ENCODE peak calls at places on chromosomes 4 and X, in seven cellular contexts. B, E, X, G, K, D and R are unnamed samples.

GRCh38 chrX:63350551-63350950 is 581 bp downstream of the SPIN4 start:
- DNase-seq in B (no peak), E (no peak), X (peak), G (peak), K (peak), D (no peak), R (peak)

GRCh38 chrX:14243823-14244222 is 214.1 kb upstream of the GEMIN8 start:
- DNase-seq in B (no peak), E (no peak), X (peak), G (no peak), K (peak), D (peak), R (no peak)

GRCh38 chr4:4990857-4991540 is 28.3 kb downstream of the CYTL1 start:
- DNase-seq in B (no peak), E (peak), X (no peak), G (no peak), K (no peak), D (no peak), R (peak)

GRCh38 chr4:76723373-76723772 is 174.6 kb downstream of the SOWAHB start:
- DNase-seq in B (no peak), E (peak), X (no peak), G (no peak), K (no peak), D (no peak), R (no peak)

GRCh38 chr4:3708103-3708510 is 58.1 kb upstream of the ADRA2C start:
- DNase-seq in B (no peak), E (no peak), X (no peak), G (no peak), K (no peak), D (no peak), R (no peak)

GRCh38 chrX:34813618-34814017 is 129.0 kb upstream of the FAM47B start:
- DNase-seq in B (no peak), E (peak), X (no peak), G (no peak), K (no peak), D (no peak), R (no peak)

GRCh38 chr4:58600290-58600689 is 1490.1 kb upstream of the IGFBP7 start:
- DNase-seq in B (no peak), E (no peak), X (peak), G (no peak), K (no peak), D (peak), R (no peak)

GRCh38 chr4:88613417-88613875 is 21.2 kb downstream of the HERC3 start:
- DNase-seq in B (no peak), E (no peak), X (no peak), G (no peak), K (no peak), D (no peak), R (no peak)

GRCh38 chrX:68185161-68185560 is 248.1 kb downstream of the OPHN1 start:
- DNase-seq in B (no peak), E (no peak), X (no peak), G (no peak), K (no peak), D (no peak), R (no peak)

GRCh38 chrX:1244164-1245076 is 24.2 kb upstream of the CSF2RA start:
- DNase-seq in B (peak), E (no peak), X (peak), G (peak), K (peak), D (no peak), R (no peak)

GRCh38 chr4:11483076-11483475 is 54.4 kb upstream of the HS3ST1 start:
- DNase-seq in B (no peak), E (no peak), X (no peak), G (no peak), K (no peak), D (no peak), R (peak)

GRCh38 chrX:28552322-28552721 is 34.9 kb upstream of the IL1RAPL1 start:
- DNase-seq in B (no peak), E (peak), X (no peak), G (no peak), K (no peak), D (no peak), R (no peak)

GRCh38 chr4:114043116-114043515 is 63.7 kb upstream of the ARSJ start:
- DNase-seq in B (no peak), E (peak), X (no peak), G (no peak), K (no peak), D (no peak), R (no peak)

GRCh38 chr4:57071340-57071739 is 38.8 kb downstream of the IGFBP7 start:
- DNase-seq in B (no peak), E (peak), X (no peak), G (no peak), K (no peak), D (no peak), R (peak)

GRCh38 chr4:7289619-7290018 is 97.3 kb downstream of the SORCS2 start:
- DNase-seq in B (no peak), E (no peak), X (no peak), G (no peak), K (no peak), D (no peak), R (no peak)

GRCh38 chrX:5646818-5647217 is 581.8 kb downstream of the NLGN4X start:
- DNase-seq in B (no peak), E (no peak), X (no peak), G (no peak), K (no peak), D (no peak), R (no peak)

DNA sequence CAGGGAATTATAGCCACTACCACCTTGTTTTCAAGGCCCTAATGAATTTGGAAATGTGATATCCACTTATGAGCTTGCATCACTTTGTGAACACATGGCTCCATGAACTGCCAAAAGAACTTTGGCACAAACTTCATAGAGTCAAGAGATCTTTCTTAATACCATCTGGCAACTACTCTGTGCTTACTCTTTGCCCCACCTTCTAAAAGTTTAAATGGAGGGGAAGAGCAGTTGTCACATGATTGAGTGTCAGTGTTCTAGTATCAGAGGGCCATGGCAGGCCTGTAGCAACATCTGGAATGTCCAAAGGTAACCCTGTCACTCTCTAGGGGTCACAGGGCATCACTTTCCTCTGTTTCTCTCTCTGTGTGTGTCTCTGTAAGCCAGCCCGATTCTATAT is 2.6 kb upstream of the ADH1B start:
- DNase-seq in B (no peak), E (peak), X (no peak), G (no peak), K (no peak), D (no peak), R (no peak)
- H3K27ac ChIP-seq in B (no peak), E (peak), X (no peak), G (no peak), K (no peak), D (no peak), R (no peak)

GRCh38 chrX:152997337-152997736 is 3.4 kb upstream of the PNMA5 start:
- DNase-seq in B (no peak), E (no peak), X (no peak), G (no peak), K (no peak), D (no peak), R (no peak)
- H3K4ac ChIP-seq in B (no peak), E (no peak), X (no peak), G (no peak), K (no peak), D (no peak), R (no peak)

DNA sequence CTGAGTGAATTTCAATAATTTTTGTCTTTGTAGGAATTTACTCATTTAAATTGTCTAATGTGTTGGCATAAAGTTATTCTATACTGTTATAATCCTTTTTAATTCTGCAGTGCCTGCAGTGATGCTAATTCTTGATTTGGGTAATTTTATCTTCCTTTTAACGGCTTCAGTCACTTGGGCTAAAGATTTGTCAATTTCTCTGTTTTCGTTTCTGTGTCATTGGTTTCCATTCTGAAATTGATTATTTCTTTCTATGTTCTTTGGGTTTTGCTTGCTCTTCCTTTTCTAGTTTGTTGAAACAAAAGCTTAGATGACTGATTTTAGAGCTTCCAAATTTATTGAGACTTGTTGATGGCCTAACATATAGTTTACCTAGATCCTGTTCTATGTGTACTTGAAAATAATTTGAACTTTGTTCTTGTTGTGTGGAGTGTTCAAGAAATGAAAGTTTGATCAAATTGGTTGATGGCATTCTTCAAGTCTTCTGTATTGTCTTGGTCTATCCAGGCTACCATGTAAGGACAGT is 89.4 kb downstream of the TNIP2 start:
- DNase-seq in B (no peak), E (no peak), X (no peak), G (no peak), K (no peak), D (no peak), R (no peak)
- H3K27ac ChIP-seq in B (no peak), E (no peak), X (no peak), G (no peak), K (no peak), D (no peak), R (no peak)

DNA sequence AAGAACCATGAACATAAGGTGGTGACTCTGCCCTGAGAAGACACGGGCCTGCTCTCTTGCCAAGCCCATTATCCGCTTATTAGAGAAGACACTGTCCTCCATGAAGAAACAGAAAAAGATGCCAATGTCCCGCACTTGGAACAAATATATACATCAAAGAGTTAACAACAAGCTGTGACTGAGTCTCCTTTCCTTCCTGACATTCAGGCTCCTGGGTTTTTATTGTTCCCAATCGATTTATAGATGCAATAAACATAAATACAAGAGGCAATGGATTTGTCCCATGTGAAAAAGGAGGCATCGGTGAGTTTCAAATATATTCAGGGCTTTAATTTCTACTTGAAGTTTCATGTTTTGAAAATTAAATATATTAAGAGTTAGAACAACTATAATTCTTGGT is 169.2 kb upstream of the CPEB2 start:
- DNase-seq in B (no peak), E (no peak), X (no peak), G (no peak), K (no peak), D (no peak), R (no peak)
- H3K4ac ChIP-seq in B (no peak), E (no peak), X (no peak), G (no peak), K (no peak), D (no peak), R (no peak)

GRCh38 chr4:26022346-26022891 is 108.4 kb downstream of the SMIM20 start:
- DNase-seq in B (no peak), E (peak), X (no peak), G (no peak), K (no peak), D (no peak), R (peak)

GRCh38 chr4:26020896-26021295 is 106.9 kb downstream of the SMIM20 start:
- DNase-seq in B (no peak), E (peak), X (no peak), G (no peak), K (no peak), D (no peak), R (peak)

GRCh38 chr4:26020083-26020668 is 106.2 kb downstream of the SMIM20 start:
- DNase-seq in B (no peak), E (peak), X (no peak), G (no peak), K (no peak), D (no peak), R (peak)

GRCh38 chr4:26023191-26023972 is 109.4 kb downstream of the SMIM20 start:
- DNase-seq in B (no peak), E (no peak), X (no peak), G (no peak), K (no peak), D (no peak), R (peak)

DNA sequence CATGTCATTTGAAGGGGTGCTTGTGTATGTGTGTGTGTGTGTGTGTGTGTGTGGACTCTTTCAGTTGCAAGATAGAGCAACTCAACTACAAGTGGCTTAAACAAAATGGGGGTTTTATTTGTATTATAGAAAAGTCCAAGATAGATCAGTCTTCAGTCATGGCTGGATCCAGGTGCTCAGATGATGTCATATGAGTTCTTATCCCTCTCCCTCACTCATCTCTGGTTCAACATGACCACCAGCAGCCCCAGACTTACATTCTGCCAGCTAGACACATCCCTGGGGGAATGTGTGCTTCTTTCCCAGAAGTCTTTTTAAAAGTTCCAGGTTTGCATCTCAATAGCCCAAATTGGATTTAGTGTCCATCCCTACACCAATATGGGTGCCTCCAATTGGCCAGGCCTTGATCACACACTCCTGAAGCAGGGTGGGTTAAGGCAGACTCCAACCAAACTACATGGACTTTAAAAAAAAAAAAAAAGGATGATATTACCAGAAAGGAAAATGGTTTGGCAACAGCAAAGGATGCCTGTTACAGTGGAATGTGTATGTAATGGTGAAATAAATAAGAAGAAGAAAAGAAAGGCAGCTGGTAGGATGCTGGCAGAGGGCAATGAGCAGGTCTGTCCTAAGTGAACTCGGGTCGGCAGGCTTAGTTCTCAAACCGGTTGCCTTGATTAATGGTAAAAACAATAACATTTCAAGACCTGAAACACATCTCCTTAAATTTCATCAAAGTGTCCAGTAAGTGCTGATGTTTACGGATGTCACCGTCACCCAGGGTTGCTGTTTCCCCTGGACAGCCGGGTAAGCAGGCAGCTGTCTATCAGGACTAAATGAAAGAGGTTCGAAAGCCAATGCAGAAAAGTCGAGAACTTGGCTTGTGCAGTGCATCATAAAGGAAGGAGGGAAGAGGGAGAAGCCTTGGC is 107.7 kb downstream of the SMIM20 start:
- DNase-seq in B (no peak), E (no peak), X (no peak), G (no peak), K (no peak), D (no peak), R (no peak)
- H3K27ac ChIP-seq in B (no peak), E (no peak), X (no peak), G (no peak), K (no peak), D (no peak), R (no peak)

DNA sequence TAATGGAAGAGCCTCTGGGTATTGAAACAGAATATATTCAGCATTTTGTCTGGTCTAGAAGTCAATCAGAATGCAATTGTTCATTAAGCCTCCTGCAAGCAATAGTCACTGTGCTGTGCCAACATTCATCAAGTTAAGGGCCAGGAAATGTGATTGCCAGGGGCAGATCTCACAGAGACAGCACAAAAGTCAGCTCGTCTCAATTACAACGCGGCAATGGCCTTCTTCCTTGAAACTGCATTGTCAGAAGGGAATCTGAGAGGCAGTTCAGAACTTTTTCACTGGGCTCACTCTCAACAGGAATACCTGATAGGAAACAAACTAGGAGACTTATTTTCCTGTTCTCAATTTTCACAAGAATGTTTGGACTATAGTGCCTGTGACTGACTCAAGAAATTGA is 131.1 kb upstream of the NR3C2 start:
- DNase-seq in B (no peak), E (no peak), X (no peak), G (no peak), K (peak), D (no peak), R (no peak)
- H3K4ac ChIP-seq in B (no peak), E (no peak), X (no peak), G (no peak), K (no peak), D (no peak), R (no peak)

DNA sequence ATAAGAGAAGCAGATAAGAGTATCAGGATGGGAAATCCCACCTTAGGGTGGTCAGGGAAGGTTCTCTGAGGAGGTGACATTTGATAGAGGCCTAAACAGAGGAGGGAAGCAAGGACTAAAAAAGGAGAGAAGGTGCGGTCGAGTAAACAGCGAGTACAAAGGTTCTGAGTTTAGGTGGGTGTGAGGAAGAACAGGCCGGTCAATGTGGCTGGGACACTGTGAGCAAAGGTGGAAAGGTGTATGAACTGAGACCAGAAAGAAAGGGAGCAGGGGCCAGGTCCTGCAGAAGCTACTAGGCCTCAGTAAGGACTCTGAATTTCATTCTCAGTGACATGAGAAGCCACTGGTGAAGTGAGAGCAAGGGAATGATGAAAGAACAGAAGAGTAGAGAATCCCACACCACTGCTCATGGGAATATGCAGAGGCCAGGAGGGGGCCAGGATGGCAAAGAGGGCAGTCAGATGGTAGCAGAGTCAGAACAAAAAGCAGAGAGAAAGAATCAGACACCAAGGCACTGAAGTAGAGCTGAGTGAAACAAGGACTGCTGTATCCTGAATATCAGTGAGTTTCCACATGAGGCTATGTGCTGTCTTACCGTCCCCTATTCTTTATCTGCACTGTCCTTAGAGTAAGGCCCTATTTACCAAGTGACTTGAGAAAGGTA is 18.0 kb downstream of the PRSS48 start:
- DNase-seq in B (no peak), E (no peak), X (no peak), G (no peak), K (no peak), D (no peak), R (no peak)
- H3K27ac ChIP-seq in B (no peak), E (no peak), X (peak), G (no peak), K (no peak), D (peak), R (no peak)

GRCh38 chr4:6123116-6123515 is 77.2 kb downstream of the JAKMIP1 start:
- DNase-seq in B (no peak), E (no peak), X (no peak), G (no peak), K (no peak), D (no peak), R (no peak)

GRCh38 chr4:6124386-6125102 is 75.8 kb downstream of the JAKMIP1 start:
- DNase-seq in B (no peak), E (no peak), X (peak), G (no peak), K (no peak), D (no peak), R (no peak)

GRCh38 chr4:6123976-6124375 is 76.4 kb downstream of the JAKMIP1 start:
- DNase-seq in B (no peak), E (no peak), X (no peak), G (no peak), K (no peak), D (no peak), R (no peak)

GRCh38 chr4:6122496-6122895 is 77.9 kb downstream of the JAKMIP1 start:
- DNase-seq in B (no peak), E (no peak), X (no peak), G (no peak), K (no peak), D (no peak), R (no peak)

GRCh38 chr4:6123541-6123940 is 76.8 kb downstream of the JAKMIP1 start:
- DNase-seq in B (no peak), E (no peak), X (no peak), G (no peak), K (no peak), D (no peak), R (no peak)
- H3K4ac ChIP-seq in B (no peak), E (no peak), X (no peak), G (no peak), K (no peak), D (no peak), R (no peak)

DNA sequence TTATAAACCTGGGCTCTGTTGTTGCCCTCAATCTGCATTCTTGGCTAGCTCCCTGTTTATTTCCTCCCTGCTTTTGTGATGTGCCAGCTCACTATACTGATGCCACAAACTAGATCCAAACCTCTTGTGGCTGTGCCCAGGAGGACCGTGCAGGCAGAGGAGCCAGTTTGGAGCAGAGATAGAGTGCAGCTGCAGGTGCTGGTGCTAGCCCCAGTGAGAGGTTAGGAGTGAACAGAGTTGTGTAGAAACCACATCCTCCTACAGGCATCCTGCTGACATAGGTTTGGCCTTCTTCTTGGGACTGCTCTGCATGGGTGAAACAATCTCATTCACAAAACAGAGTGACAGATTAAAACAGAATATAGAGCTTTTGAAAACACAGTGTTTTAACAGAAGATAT is 25.7 kb upstream of the TNIP3 start:
- DNase-seq in B (no peak), E (no peak), X (no peak), G (no peak), K (no peak), D (no peak), R (no peak)
- H3K27ac ChIP-seq in B (no peak), E (no peak), X (no peak), G (no peak), K (no peak), D (no peak), R (no peak)

DNA sequence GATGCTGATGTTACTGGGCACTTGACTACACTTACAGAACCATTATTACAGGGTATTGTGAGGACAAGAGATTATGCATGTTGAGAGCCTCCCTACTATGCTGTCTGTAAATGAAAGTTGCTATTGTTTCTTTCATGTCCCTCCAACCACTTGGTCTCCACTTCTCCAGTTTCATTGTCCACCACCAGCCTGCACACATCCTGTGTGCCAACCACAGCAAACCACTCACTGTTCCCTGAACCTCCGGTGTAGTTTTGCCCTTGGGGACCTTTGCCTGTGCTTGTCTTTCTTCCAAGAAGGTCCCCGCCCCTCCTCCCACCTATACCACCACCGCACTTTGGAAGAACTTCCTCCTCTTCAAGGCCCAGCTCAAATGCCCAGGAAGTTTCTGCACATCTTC is 43.1 kb upstream of the AFF2 start:
- DNase-seq in B (no peak), E (no peak), X (no peak), G (no peak), K (no peak), D (no peak), R (no peak)
- H3K4ac ChIP-seq in B (no peak), E (no peak), X (no peak), G (no peak), K (no peak), D (no peak), R (no peak)